ENCODE peak calls at places on chromosomes 13 and 19, in five cellular contexts. One of them, this sample, is unnamed.

GRCh38 chr13:41039746-41040145 is 20.6 kb upstream of the ELF1 start:
- DNase-seq in GM12878: no peak
- DNase-seq in K562: no peak
- DNase-seq in H1: no peak
- DNase-seq in HepG2: no peak
- DNase-seq in this sample: no peak

GRCh38 chr13:40589285-40590109 is 76.9 kb downstream of the FOXO1 start:
- DNase-seq in GM12878: peak
- DNase-seq in K562: no peak
- DNase-seq in H1: no peak
- DNase-seq in HepG2: peak
- DNase-seq in this sample: no peak

GRCh38 chr19:43316591-43317319 is 36.7 kb upstream of the CD177 start:
- DNase-seq in GM12878: no peak
- DNase-seq in K562: peak
- DNase-seq in H1: peak
- DNase-seq in HepG2: peak
- DNase-seq in this sample: peak

GRCh38 chr19:12801466-12802266 is at the start of the genes PRDX2 and THSD8:
- DNase-seq in GM12878: no peak
- DNase-seq in K562: peak
- DNase-seq in H1: no peak
- DNase-seq in HepG2: peak
- DNase-seq in this sample: no peak

GRCh38 chr13:26721251-26721939 is 39.2 kb downstream of the GPR12 start:
- DNase-seq in GM12878: no peak
- DNase-seq in K562: no peak
- DNase-seq in H1: no peak
- DNase-seq in HepG2: no peak
- DNase-seq in this sample: no peak

GRCh38 chr19:31810536-31811109 is 461.4 kb upstream of the TSHZ3 start:
- DNase-seq in GM12878: no peak
- DNase-seq in K562: no peak
- DNase-seq in H1: no peak
- DNase-seq in HepG2: no peak
- DNase-seq in this sample: no peak

GRCh38 chr13:108214511-108215383 is 589 bp downstream of the LIG4 start:
- DNase-seq in GM12878: no peak
- DNase-seq in K562: no peak
- DNase-seq in H1: no peak
- DNase-seq in HepG2: no peak
- DNase-seq in this sample: no peak

GRCh38 chr13:31638577-31638976 is 100.7 kb upstream of the RXFP2 start:
- DNase-seq in GM12878: no peak
- DNase-seq in K562: no peak
- DNase-seq in H1: no peak
- DNase-seq in HepG2: no peak
- DNase-seq in this sample: no peak

GRCh38 chr13:75702476-75702875 is 66.3 kb downstream of the LMO7 start:
- DNase-seq in GM12878: no peak
- DNase-seq in K562: no peak
- DNase-seq in H1: no peak
- DNase-seq in HepG2: no peak
- DNase-seq in this sample: no peak

GRCh38 chr19:1275976-1276619 is 768 bp downstream of the FAM174C start:
- DNase-seq in GM12878: no peak
- DNase-seq in K562: no peak
- DNase-seq in H1: no peak
- DNase-seq in HepG2: no peak
- DNase-seq in this sample: no peak

GRCh38 chr13:44244288-44244687 is 129.3 kb upstream of the SERP2 start:
- DNase-seq in GM12878: no peak
- DNase-seq in K562: peak
- DNase-seq in H1: no peak
- DNase-seq in HepG2: no peak
- DNase-seq in this sample: no peak

DNA sequence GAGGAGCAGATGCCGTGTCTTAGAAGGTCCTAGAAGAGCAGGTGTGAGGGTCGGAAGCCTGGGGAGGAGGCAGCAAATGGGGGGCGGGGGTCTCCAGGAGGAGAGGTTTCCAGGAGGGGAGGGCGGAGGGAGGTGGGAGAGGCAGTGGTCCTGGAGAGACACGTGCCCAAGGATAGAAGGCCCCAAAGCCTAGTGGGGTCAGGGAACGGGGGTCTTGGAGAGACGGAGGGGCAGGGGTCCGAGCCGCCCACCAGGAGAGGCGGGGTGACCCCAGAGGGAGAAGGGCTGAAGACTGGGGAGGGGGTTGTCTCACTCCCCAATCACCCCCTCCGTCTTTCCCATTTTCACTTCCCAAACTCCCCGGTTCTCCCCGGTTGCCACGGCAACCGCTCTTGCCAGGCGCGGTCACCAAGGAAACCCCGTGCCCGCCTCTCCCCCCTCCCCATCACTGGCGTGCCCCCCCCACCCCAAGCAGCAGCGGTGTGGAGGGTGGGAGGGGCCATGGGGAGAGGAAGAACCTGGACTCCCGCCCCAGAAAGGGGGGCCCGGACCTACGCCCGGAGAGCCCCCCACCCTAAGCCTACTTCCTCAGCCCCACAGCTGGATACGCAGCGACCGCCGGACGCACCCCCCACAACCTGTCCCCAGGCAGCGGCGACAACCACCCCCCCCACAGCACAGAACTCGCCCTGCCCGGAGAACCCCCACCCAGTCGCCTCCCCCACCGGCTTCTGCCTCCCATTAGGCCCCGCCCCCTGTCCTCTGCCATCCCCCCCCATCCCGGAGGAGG is 988 bp downstream of the LRRC4B start:
- DNase-seq in GM12878: no peak
- DNase-seq in K562: peak
- DNase-seq in H1: no peak
- DNase-seq in HepG2: no peak
- DNase-seq in this sample: peak
- TF ChIP-seq HDAC2 in GM12878: no peak
- TF ChIP-seq HDAC2 in K562: no peak
- TF ChIP-seq HDAC2 in H1: no peak
- TF ChIP-seq HDAC2 in HepG2: no peak
- TF ChIP-seq HDAC2 in this sample: no peak

DNA sequence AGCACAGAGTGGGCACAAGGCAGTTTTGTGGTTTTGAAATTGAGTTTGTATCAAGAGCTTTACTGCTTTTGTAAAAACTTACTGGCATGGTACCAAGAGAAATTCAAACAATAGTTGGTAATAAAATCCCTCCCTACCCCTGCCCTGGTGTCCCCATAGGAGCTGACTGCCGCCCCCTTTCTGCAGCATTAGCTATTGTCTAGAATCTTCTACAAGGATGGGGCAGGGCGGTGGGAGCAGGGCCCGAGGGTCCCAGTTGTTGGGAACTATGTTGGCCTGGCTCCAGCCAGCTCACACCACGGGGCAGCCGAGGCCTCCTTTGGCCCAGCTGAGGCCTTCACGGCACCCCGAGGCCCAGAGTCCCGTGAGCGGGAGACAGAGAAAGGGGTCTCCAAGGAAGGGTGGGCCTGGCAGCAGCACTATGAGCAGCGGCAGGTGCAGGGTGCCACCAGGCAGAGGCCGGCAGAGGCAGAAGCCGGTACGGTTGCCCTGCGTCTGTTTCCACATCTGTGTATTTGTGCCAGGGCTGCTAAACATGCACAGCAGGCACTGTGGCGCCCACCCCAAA is 57.9 kb downstream of the KDM4B start:
- DNase-seq in GM12878: no peak
- DNase-seq in K562: no peak
- DNase-seq in H1: no peak
- DNase-seq in HepG2: no peak
- DNase-seq in this sample: no peak
- TF ChIP-seq HDAC2 in GM12878: no peak
- TF ChIP-seq HDAC2 in K562: no peak
- TF ChIP-seq HDAC2 in H1: no peak
- TF ChIP-seq HDAC2 in HepG2: no peak
- TF ChIP-seq HDAC2 in this sample: no peak

GRCh38 chr13:53017433-53017970 is 11.1 kb upstream of the OLFM4 start:
- DNase-seq in GM12878: no peak
- DNase-seq in K562: no peak
- DNase-seq in H1: no peak
- DNase-seq in HepG2: no peak
- DNase-seq in this sample: no peak
- TF ChIP-seq HDAC2 in GM12878: no peak
- TF ChIP-seq HDAC2 in K562: no peak
- TF ChIP-seq HDAC2 in H1: no peak
- TF ChIP-seq HDAC2 in HepG2: no peak
- TF ChIP-seq HDAC2 in this sample: no peak

GRCh38 chr19:3154957-3155736 is 19.3 kb downstream of the GNA15 start:
- DNase-seq in GM12878: peak
- DNase-seq in K562: peak
- DNase-seq in H1: no peak
- DNase-seq in HepG2: peak
- DNase-seq in this sample: peak
- TF ChIP-seq HDAC2 in GM12878: no peak
- TF ChIP-seq HDAC2 in K562: peak
- TF ChIP-seq HDAC2 in H1: no peak
- TF ChIP-seq HDAC2 in HepG2: no peak
- TF ChIP-seq HDAC2 in this sample: no peak

GRCh38 chr19:44617481-44617880 is 4.1 kb downstream of the IGSF23 start:
- DNase-seq in GM12878: no peak
- DNase-seq in K562: no peak
- DNase-seq in H1: no peak
- DNase-seq in HepG2: no peak
- DNase-seq in this sample: no peak

GRCh38 chr19:44614313-44614712 is 950 bp downstream of the IGSF23 start:
- DNase-seq in GM12878: no peak
- DNase-seq in K562: no peak
- DNase-seq in H1: no peak
- DNase-seq in HepG2: no peak
- DNase-seq in this sample: no peak

GRCh38 chr19:44615529-44616247 is 2.3 kb downstream of the IGSF23 start:
- DNase-seq in GM12878: no peak
- DNase-seq in K562: no peak
- DNase-seq in H1: no peak
- DNase-seq in HepG2: peak
- DNase-seq in this sample: no peak

GRCh38 chr19:44611812-44612295 is 1.5 kb upstream of the IGSF23 start:
- DNase-seq in GM12878: no peak
- DNase-seq in K562: no peak
- DNase-seq in H1: no peak
- DNase-seq in HepG2: peak
- DNase-seq in this sample: no peak

DNA sequence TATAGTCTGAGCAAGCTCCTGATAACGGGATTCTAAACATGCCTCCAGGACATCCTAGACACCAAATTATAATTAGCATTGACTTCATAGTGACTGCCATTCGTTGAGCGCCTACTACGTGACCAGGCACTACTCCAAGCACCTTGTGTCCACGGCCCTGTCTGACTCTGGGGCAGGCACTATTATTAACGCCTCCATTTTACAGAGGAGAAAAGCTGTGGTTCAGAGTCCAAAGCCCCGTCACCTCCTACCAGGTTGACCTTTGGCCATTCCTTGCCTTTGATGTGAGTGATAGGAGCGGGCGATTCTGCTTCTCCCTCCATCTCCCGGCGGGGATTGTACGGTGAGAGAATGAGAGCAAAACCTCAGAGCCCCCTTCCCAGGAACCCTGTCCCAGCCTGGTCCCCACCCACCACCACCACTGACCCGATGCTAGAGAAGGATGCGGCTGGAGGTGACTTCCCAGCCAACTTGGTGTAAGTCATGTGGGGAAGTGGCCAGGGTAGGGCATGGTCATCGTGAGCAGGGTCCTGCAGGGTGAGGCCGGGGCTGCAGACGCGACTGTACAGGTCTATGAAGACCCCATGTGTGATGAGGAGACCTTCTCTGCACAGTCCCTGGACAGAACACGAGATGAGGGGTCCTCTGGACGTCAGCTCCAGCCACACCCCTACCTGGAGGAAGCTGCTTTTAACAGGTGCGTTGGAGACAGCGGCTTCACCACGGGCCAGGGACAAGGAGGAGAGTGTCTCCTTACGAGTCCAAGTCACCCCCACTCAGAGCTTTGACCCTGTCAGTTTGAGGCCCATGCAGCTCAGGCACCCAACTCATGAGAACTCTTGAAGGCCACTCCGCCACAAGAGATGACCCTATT is at the start of gene IGSF23:
- DNase-seq in GM12878: no peak
- DNase-seq in K562: no peak
- DNase-seq in H1: no peak
- DNase-seq in HepG2: peak
- DNase-seq in this sample: no peak
- TF ChIP-seq HDAC2 in GM12878: no peak
- TF ChIP-seq HDAC2 in K562: no peak
- TF ChIP-seq HDAC2 in H1: no peak
- TF ChIP-seq HDAC2 in HepG2: peak
- TF ChIP-seq HDAC2 in this sample: no peak

GRCh38 chr19:13978721-13979191 is 26.4 kb downstream of the DCAF15 start:
- DNase-seq in GM12878: no peak
- DNase-seq in K562: peak
- DNase-seq in H1: no peak
- DNase-seq in HepG2: no peak
- DNase-seq in this sample: no peak
- TF ChIP-seq HDAC2 in GM12878: no peak
- TF ChIP-seq HDAC2 in K562: no peak
- TF ChIP-seq HDAC2 in H1: no peak
- TF ChIP-seq HDAC2 in HepG2: no peak
- TF ChIP-seq HDAC2 in this sample: no peak

This sample was measured in A549.